ENCODE peak calls at places on chromosome 14, in six cellular contexts. Q, F, L, N, E and G are unnamed samples.

GRCh38 chr14:31449971-31450610 is 7.2 kb downstream of the DTD2 start:
- DNase-seq in Q (no peak), N (peak; percentile 49), L (no peak), F (no peak), E (peak; percentile 44), G (peak; percentile 62)

GRCh38 chr14:55127491-55127951 is 1.5 kb upstream of the LGALS3 start:
- DNase-seq in N (peak; percentile 65), E (peak; percentile 99), L (peak; percentile 69), Q (no peak), F (no peak), G (peak; percentile 79)

GRCh38 chr14:55107766-55108554 is 21.1 kb upstream of the LGALS3 start:
- DNase-seq in F (peak; percentile 27), L (peak; percentile 83), N (peak; percentile 93), Q (peak; percentile 15), E (peak; percentile 91), G (peak; percentile 99)

GRCh38 chr14:51157012-51157411 is 62.1 kb upstream of the TRIM9 start:
- DNase-seq in E (peak; percentile 36), L (no peak), N (no peak), Q (no peak), F (no peak), G (peak; percentile 3)

GRCh38 chr14:89844508-89844907 is 110.0 kb downstream of the EFCAB11 start:
- DNase-seq in Q (no peak), L (no peak), F (no peak), E (no peak), N (no peak), G (no peak)

GRCh38 chr14:91369628-91370445 is 47.8 kb downstream of the CCDC88C start:
- DNase-seq in Q (no peak), E (no peak), N (no peak), L (no peak), F (no peak), G (no peak)

GRCh38 chr14:69013943-69014782 is 35.1 kb upstream of the ACTN1 start:
- DNase-seq in N (no peak), Q (no peak), E (no peak), L (peak; percentile 92), F (no peak), G (peak; percentile 80)

GRCh38 chr14:101062065-101062450 is 158.5 kb upstream of the RTL1 start:
- DNase-seq in Q (no peak), E (no peak), L (no peak), F (no peak), N (no peak), G (no peak)

GRCh38 chr14:53963491-53964227 is 7.0 kb upstream of the BMP4 start:
- DNase-seq in N (no peak), F (no peak), Q (no peak), E (peak; percentile 51), L (peak; percentile 41), G (no peak)

GRCh38 chr14:104350463-104351185 is 212.2 kb downstream of the KIF26A start:
- DNase-seq in N (no peak), E (no peak), F (no peak), L (peak; percentile 26), Q (peak; percentile 56), G (no peak)

GRCh38 chr14:75917322-75918251 is 64.2 kb downstream of the TGFB3 start:
- DNase-seq in L (no peak), E (no peak), F (no peak), Q (no peak), N (no peak), G (no peak)

GRCh38 chr14:90349729-90350128 is 18.0 kb upstream of the NRDE2 start:
- DNase-seq in N (no peak), Q (no peak), E (no peak), F (no peak), L (no peak), G (no peak)

GRCh38 chr14:99566009-99566389 is 38.0 kb downstream of the CCDC85C start:
- DNase-seq in E (peak; percentile 55), Q (no peak), N (no peak), L (no peak), F (no peak), G (no peak)

GRCh38 chr14:20197459-20197858 is 6.8 kb downstream of the OR11G2 start:
- DNase-seq in L (no peak), F (no peak), Q (no peak), N (no peak), E (no peak), G (no peak)

GRCh38 chr14:61699092-61699491 is 3.8 kb downstream of the HIF1A start:
- DNase-seq in L (no peak), Q (no peak), N (no peak), E (no peak), F (no peak), G (no peak)

GRCh38 chr14:41718477-41719166 is 111.9 kb downstream of the LRFN5 start:
- DNase-seq in F (no peak), L (no peak), N (no peak), Q (no peak), E (peak; percentile 6), G (no peak)

GRCh38 chr14:74382231-74382630 is 34.0 kb downstream of the VRTN start:
- DNase-seq in Q (no peak), E (no peak), F (no peak), N (no peak), L (no peak), G (no peak)

GRCh38 chr14:99812096-99812750 is 19.0 kb downstream of the EML1 start:
- DNase-seq in L (no peak), N (no peak), E (no peak), F (no peak), Q (no peak), G (no peak)

GRCh38 chr14:31566456-31566855 is 5.3 kb downstream of the NUBPL start:
- DNase-seq in F (no peak), E (no peak), Q (no peak), L (no peak), N (no peak), G (no peak)

GRCh38 chr14:22565391-22565945 is 23.6 kb downstream of the DAD1 start:
- DNase-seq in N (no peak), L (no peak), Q (no peak), E (peak; percentile 44), F (no peak), G (no peak)

GRCh38 chr14:80164991-80165390 is 46.3 kb downstream of the DIO2 start:
- DNase-seq in N (no peak), E (peak; percentile 33), F (no peak), Q (no peak), L (no peak), G (no peak)

GRCh38 chr14:33598582-33598981 is 352.3 kb downstream of the EGLN3 start:
- DNase-seq in E (no peak), F (no peak), L (no peak), Q (no peak), N (no peak), G (no peak)

GRCh38 chr14:75459099-75459741 is 31.4 kb downstream of the JDP2 start:
- DNase-seq in E (peak; percentile 83), F (no peak), Q (peak; percentile 19), N (no peak), L (peak; percentile 77), G (no peak)

GRCh38 chr14:21796912-21797311 is 123.3 kb upstream of the OR4E1 start:
- DNase-seq in E (no peak), L (no peak), Q (no peak), F (no peak), N (no peak), G (no peak)

GRCh38 chr14:77630111-77630510 is 13.7 kb upstream of the SPTLC2 start:
- DNase-seq in Q (no peak), L (no peak), E (no peak), N (no peak), F (no peak), G (no peak)

GRCh38 chr14:60175255-60175902 is 10.2 kb upstream of the DHRS7 start:
- DNase-seq in E (peak; percentile 57), L (no peak), Q (no peak), N (no peak), F (no peak), G (peak; percentile 50)

GRCh38 chr14:101361451-101362433 is 199.6 kb upstream of the DIO3 start:
- DNase-seq in F (no peak), L (no peak), N (no peak), Q (no peak), E (no peak), G (no peak)

GRCh38 chr14:79204591-79204990 is 1006.7 kb downstream of the DIO2 start:
- DNase-seq in L (no peak), Q (no peak), F (no peak), N (no peak), E (no peak), G (no peak)

GRCh38 chr14:38578278-38578681 is 322.4 kb upstream of the CLEC14A start:
- DNase-seq in Q (no peak), N (no peak), E (no peak), F (no peak), L (peak; percentile 2), G (no peak)

GRCh38 chr14:32345311-32345771 is 16.2 kb downstream of the AKAP6 start:
- DNase-seq in E (peak; percentile 52), L (peak; percentile 16), Q (no peak), F (no peak), N (no peak), G (no peak)

GRCh38 chr14:33081259-33081658 is 142.6 kb downstream of the NPAS3 start:
- DNase-seq in Q (no peak), E (peak; percentile 7), L (peak; percentile 5), N (no peak), F (no peak), G (no peak)

GRCh38 chr14:90966493-90966892 is 93.9 kb downstream of the RPS6KA5 start:
- DNase-seq in N (no peak), F (no peak), E (no peak), L (no peak), Q (no peak), G (no peak)

GRCh38 chr14:103402700-103403099 is 17.5 kb downstream of the MARK3 start:
- DNase-seq in L (no peak), F (no peak), E (no peak), N (no peak), Q (no peak), G (no peak)

GRCh38 chr14:105857223-105857815 is 330.9 kb downstream of the TMEM121 start:
- DNase-seq in Q (no peak), L (no peak), F (no peak), N (no peak), E (no peak), G (no peak)

GRCh38 chr14:83164016-83164415 is 1630.4 kb upstream of the SEL1L start:
- DNase-seq in E (peak; percentile 93), N (peak; percentile 25), Q (no peak), F (no peak), L (no peak), G (peak; percentile 34)